ENCODE peak calls at places on chromosomes 13 and 19, in five cellular contexts. X is mammary epithelial cell; C is heart right ventricle; S is tibial artery; P is CD8-positive, alpha-beta memory T cell. I is an unnamed sample.

GRCh38 chr19:7832009-7832408 is 2.0 kb downstream of the EVI5L start:
- DNase-seq in X (no peak), C (no peak), P (no peak), S (no peak), I (no peak)

GRCh38 chr13:90055121-90055520 is 1292.4 kb upstream of the MIR17HG start:
- DNase-seq in S (no peak), C (no peak), X (peak; percentile 35), P (no peak), I (no peak)

GRCh38 chr13:112912726-112913440 is 56.1 kb upstream of the MCF2L start:
- DNase-seq in P (no peak), S (no peak), C (no peak), X (no peak), I (no peak)

GRCh38 chr19:43765109-43765876 is 10.5 kb upstream of the SMG9 start:
- DNase-seq in C (peak; percentile 32), S (peak; percentile 77), X (peak; percentile 98), P (peak; percentile 60), I (peak; percentile 96)

GRCh38 chr19:34364830-34365462 is at the start of gene GPI:
- DNase-seq in S (peak; percentile 39), C (peak; percentile 69), X (peak; percentile 53), P (peak; percentile 57), I (no peak)

GRCh38 chr19:56476671-56477428 is at the start of gene ZNF667:
- DNase-seq in S (no peak), X (peak; percentile 64), P (peak; percentile 36), C (no peak), I (no peak)

GRCh38 chr19:47095707-47096704 is 17.6 kb downstream of the ZC3H4 start:
- DNase-seq in P (no peak), X (peak; percentile 93), S (peak; percentile 59), C (peak; percentile 72), I (no peak)

GRCh38 chr13:75079226-75079625 is 402.7 kb downstream of the TBC1D4 start:
- DNase-seq in X (peak; percentile 34), S (no peak), C (no peak), P (no peak), I (no peak)

GRCh38 chr13:51623473-51623872 is 39.2 kb downstream of the WDFY2 start:
- DNase-seq in P (no peak), C (no peak), S (no peak), X (no peak), I (no peak)

GRCh38 chr13:51848674-51849073 is 3.7 kb upstream of the TMEM272 start:
- DNase-seq in S (no peak), P (no peak), C (no peak), X (no peak), I (no peak)

GRCh38 chr13:74052402-74052928 is 81.7 kb downstream of the KLF12 start:
- DNase-seq in C (no peak), X (no peak), S (peak; percentile 68), P (no peak), I (no peak)

GRCh38 chr13:98571955-98572662 is 4.8 kb downstream of the STK24 start:
- DNase-seq in C (no peak), P (no peak), S (no peak), X (peak; percentile 38), I (peak; percentile 48)

GRCh38 chr19:5058456-5059190 is 89.7 kb downstream of the KDM4B start:
- DNase-seq in P (no peak), X (peak; percentile 33), C (no peak), S (no peak), I (no peak)

GRCh38 chr13:48210178-48210577 is 22.8 kb upstream of the ITM2B start:
- DNase-seq in P (no peak), C (no peak), X (peak; percentile 95), S (no peak), I (no peak)

GRCh38 chr13:44932171-44932849 is 57.0 kb downstream of the NUFIP1 start:
- DNase-seq in X (no peak), C (no peak), P (no peak), S (no peak), I (no peak)

GRCh38 chr13:107348931-107349330 is 781.0 kb upstream of the ARGLU1 start:
- DNase-seq in X (no peak), C (no peak), P (no peak), S (no peak), I (no peak)

GRCh38 chr19:17726914-17727773 is 7.9 kb downstream of the MAP1S start:
- DNase-seq in X (no peak), P (no peak), C (no peak), S (no peak), I (no peak)

GRCh38 chr19:17061691-17062090 is 13.6 kb downstream of the HAUS8 start:
- DNase-seq in P (no peak), C (no peak), X (no peak), S (no peak), I (no peak)

GRCh38 chr19:988081-988480 is 3.9 kb downstream of the WDR18 start:
- DNase-seq in X (no peak), S (no peak), C (no peak), P (no peak), I (no peak)

GRCh38 chr13:109747524-109747923 is 38.9 kb downstream of the IRS2 start:
- DNase-seq in X (no peak), P (no peak), S (no peak), C (no peak), I (peak; percentile 57)

GRCh38 chr13:29266261-29266660 is 329.2 kb downstream of the SLC7A1 start:
- DNase-seq in X (no peak), S (no peak), P (no peak), C (no peak), I (no peak)

GRCh38 chr19:54133312-54133956 is 4.1 kb upstream of the CNOT3 start:
- DNase-seq in X (no peak), S (no peak), P (no peak), C (no peak), I (no peak)

GRCh38 chr13:66899955-66900354 is 330.2 kb downstream of the PCDH9 start:
- DNase-seq in P (no peak), X (no peak), C (no peak), S (no peak), I (no peak)

GRCh38 chr19:17327654-17328516 is 6.8 kb downstream of the ANO8 start:
- DNase-seq in X (peak; percentile 73), C (no peak), S (no peak), P (peak; percentile 48), I (no peak)

GRCh38 chr13:60229708-60230272 is 66.1 kb upstream of the DIAPH3 start:
- DNase-seq in S (no peak), C (no peak), X (no peak), P (no peak), I (no peak)

GRCh38 chr13:24052547-24052981 is 108.0 kb upstream of the SPATA13 start:
- DNase-seq in P (no peak), C (no peak), S (no peak), X (no peak), I (no peak)

GRCh38 chr13:21686761-21687391 is 16.0 kb downstream of the FGF9 start:
- DNase-seq in X (no peak), C (no peak), S (no peak), P (no peak), I (no peak)

GRCh38 chr19:623974-624373 is 9.4 kb downstream of the POLRMT start:
- DNase-seq in X (no peak), P (no peak), C (no peak), S (no peak), I (peak; percentile 100)

GRCh38 chr13:98267080-98267912 is 90.2 kb upstream of the RNF113B start:
- DNase-seq in P (no peak), C (no peak), S (no peak), X (peak; percentile 48), I (no peak)

GRCh38 chr19:21202865-21203494 is 61.1 kb downstream of the ZNF431 start:
- DNase-seq in P (peak; percentile 25), C (no peak), S (no peak), X (peak; percentile 38), I (no peak)

GRCh38 chr19:5031231-5032100 is 62.6 kb downstream of the KDM4B start:
- DNase-seq in X (peak; percentile 48), P (peak; percentile 64), S (peak; percentile 80), C (peak; percentile 87), I (peak; percentile 87)

GRCh38 chr13:95182570-95183285 is 118.5 kb downstream of the ABCC4 start:
- DNase-seq in C (no peak), P (no peak), S (no peak), X (no peak), I (no peak)

GRCh38 chr13:46721054-46721453 is 75.9 kb downstream of the ESD start:
- DNase-seq in C (no peak), S (peak; percentile 38), P (peak; percentile 19), X (peak; percentile 11), I (peak; percentile 15)

GRCh38 chr19:58349590-58349989 is 3.7 kb downstream of the A1BG start:
- DNase-seq in S (no peak), C (no peak), P (no peak), X (no peak), I (no peak)
- H3K9me3 ChIP-seq in S (no peaks in the 10 kb centered on the region), C (no peaks in the 10 kb centered on the region), P (no peaks in the 10 kb centered on the region), X (no peaks in the 10 kb centered on the region), I (no peaks in the 10 kb centered on the region)

GRCh38 chr19:42051166-42052115 is 18.6 kb downstream of the GRIK5 start:
- DNase-seq in S (no peak), X (peak; percentile 99), P (no peak), C (no peak), I (no peak)
- H3K4me1 ChIP-seq in S (no peaks in the 10 kb centered on the region), X (peaks cover 38% of the 10 kb centered on the region), P (no peaks in the 10 kb centered on the region), C (peaks cover 6% of the 10 kb centered on the region), I (no peaks in the 10 kb centered on the region)

DNA sequence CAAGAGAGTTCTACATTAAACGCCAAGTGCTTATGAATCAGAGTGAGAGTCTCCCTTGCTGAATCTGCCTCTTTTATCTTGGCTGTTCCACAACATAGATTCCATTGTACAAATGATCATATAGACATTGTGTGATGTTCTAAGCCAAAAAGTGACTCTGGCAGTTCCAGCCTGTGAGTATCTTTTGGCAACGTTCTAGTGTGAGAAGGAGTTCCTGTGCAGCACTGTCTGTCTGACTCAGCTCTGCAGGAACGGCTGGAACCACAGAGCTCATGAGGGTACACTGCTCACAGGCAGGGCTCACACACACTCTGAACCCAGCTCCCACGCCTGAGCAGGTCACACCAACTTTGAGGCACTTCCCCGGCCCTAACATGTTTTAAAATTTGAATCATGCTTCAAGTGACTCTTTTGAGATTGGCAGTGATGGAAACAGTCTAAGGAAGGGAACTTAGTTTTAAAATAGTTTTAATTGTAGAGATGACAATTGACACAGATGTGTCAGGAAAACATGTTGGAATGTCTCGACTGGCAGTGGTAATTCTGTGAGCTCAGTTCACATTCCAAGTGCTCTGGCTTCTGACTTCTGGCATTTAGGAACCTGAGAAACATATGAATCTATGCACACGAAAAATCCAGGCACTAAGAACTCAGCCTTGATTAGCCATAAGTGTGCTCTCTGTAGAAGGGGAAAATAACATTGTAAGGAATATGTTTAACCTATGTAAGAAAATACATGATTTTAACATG is 272.0 kb downstream of the UQCRFS1 start:
- DNase-seq in X (no peak), S (no peak), P (no peak), C (no peak), I (no peak)
- H3K27ac ChIP-seq in X (no peak overlapping the region), S (no peak overlapping the region), P (no peak overlapping the region), C (no peak overlapping the region), I (no peak overlapping the region)

GRCh38 chr19:58479303-58479702 is 3.2 kb downstream of the ZNF446 start:
- DNase-seq in S (no peak), C (no peak), X (no peak), P (no peak), I (no peak)

GRCh38 chr19:58480481-58480830 is 4.3 kb downstream of the ZNF446 start:
- DNase-seq in S (no peak), X (no peak), C (no peak), P (no peak), I (no peak)

GRCh38 chr19:58482372-58482771 is 6.2 kb downstream of the ZNF446 start:
- DNase-seq in S (no peak), P (no peak), X (no peak), C (no peak), I (no peak)

GRCh38 chr19:58479736-58480480 is 3.8 kb downstream of the ZNF446 start:
- DNase-seq in C (no peak), S (no peak), X (no peak), P (no peak), I (no peak)

GRCh38 chr19:58480831-58481230 is 4.7 kb downstream of the ZNF446 start:
- DNase-seq in X (no peak), S (no peak), P (no peak), C (no peak), I (no peak)
- H3K9me3 ChIP-seq in X (no peaks in the 10 kb centered on the region), S (no peaks in the 10 kb centered on the region), P (no peaks in the 10 kb centered on the region), C (no peaks in the 10 kb centered on the region), I (no peaks in the 10 kb centered on the region)